ENCODE peak calls at places on chromosomes 12 and 14, in four cellular contexts. One of them, this sample, is unnamed.

GRCh38 chr12:31322651-31323248 is 3.2 kb downstream of the SINHCAF start:
- DNase-seq in prostate gland: peak; percentile 12
- DNase-seq in H4: no peak
- DNase-seq in stimulated activated CD8-positive, alpha-beta memory T cell treated with anti-CD3 and anti-CD28 coated beads, Interleukin-2, amount 100 ng/mL, for 48 hours: no peak
- DNase-seq in this sample: no peak

GRCh38 chr12:52217223-52217622 is 15.8 kb upstream of the KRT7 start:
- DNase-seq in stimulated activated CD8-positive, alpha-beta memory T cell treated with anti-CD3 and anti-CD28 coated beads, Interleukin-2, amount 100 ng/mL, for 48 hours: no peak
- DNase-seq in H4: no peak
- DNase-seq in prostate gland: peak; percentile 91
- DNase-seq in this sample: no peak

GRCh38 chr12:116152268-116152667 is 125.2 kb downstream of the MED13L start:
- DNase-seq in prostate gland: no peak
- DNase-seq in stimulated activated CD8-positive, alpha-beta memory T cell treated with anti-CD3 and anti-CD28 coated beads, Interleukin-2, amount 100 ng/mL, for 48 hours: no peak
- DNase-seq in H4: peak; percentile 76
- DNase-seq in this sample: no peak

GRCh38 chr12:95218852-95219171 is 1.2 kb downstream of the VEZT start:
- DNase-seq in H4: no peak
- DNase-seq in prostate gland: no peak
- DNase-seq in stimulated activated CD8-positive, alpha-beta memory T cell treated with anti-CD3 and anti-CD28 coated beads, Interleukin-2, amount 100 ng/mL, for 48 hours: peak; percentile 24
- DNase-seq in this sample: no peak

GRCh38 chr12:121688966-121689365 is 19.5 kb upstream of the MORN3 start:
- DNase-seq in prostate gland: no peak
- DNase-seq in stimulated activated CD8-positive, alpha-beta memory T cell treated with anti-CD3 and anti-CD28 coated beads, Interleukin-2, amount 100 ng/mL, for 48 hours: no peak
- DNase-seq in H4: no peak
- DNase-seq in this sample: no peak

GRCh38 chr12:49417558-49417957 is 50.3 kb downstream of the SPATS2 start:
- DNase-seq in stimulated activated CD8-positive, alpha-beta memory T cell treated with anti-CD3 and anti-CD28 coated beads, Interleukin-2, amount 100 ng/mL, for 48 hours: no peak
- DNase-seq in H4: no peak
- DNase-seq in prostate gland: no peak
- DNase-seq in this sample: no peak

GRCh38 chr12:69932154-69932553 is 107.1 kb downstream of the MYRFL start:
- DNase-seq in H4: no peak
- DNase-seq in stimulated activated CD8-positive, alpha-beta memory T cell treated with anti-CD3 and anti-CD28 coated beads, Interleukin-2, amount 100 ng/mL, for 48 hours: no peak
- DNase-seq in prostate gland: no peak
- DNase-seq in this sample: no peak

GRCh38 chr12:129401572-129401971 is 502.3 kb downstream of the TMEM132D start:
- DNase-seq in prostate gland: no peak
- DNase-seq in stimulated activated CD8-positive, alpha-beta memory T cell treated with anti-CD3 and anti-CD28 coated beads, Interleukin-2, amount 100 ng/mL, for 48 hours: no peak
- DNase-seq in H4: no peak
- DNase-seq in this sample: no peak

GRCh38 chr12:164207-164606 is 49.8 kb downstream of the SLC6A12 start:
- DNase-seq in H4: no peak
- DNase-seq in prostate gland: no peak
- DNase-seq in stimulated activated CD8-positive, alpha-beta memory T cell treated with anti-CD3 and anti-CD28 coated beads, Interleukin-2, amount 100 ng/mL, for 48 hours: no peak
- DNase-seq in this sample: no peak

GRCh38 chr14:103129301-103130016 is 6.2 kb downstream of the TNFAIP2 start:
- DNase-seq in stimulated activated CD8-positive, alpha-beta memory T cell treated with anti-CD3 and anti-CD28 coated beads, Interleukin-2, amount 100 ng/mL, for 48 hours: no peak
- DNase-seq in prostate gland: no peak
- DNase-seq in H4: no peak
- DNase-seq in this sample: no peak

GRCh38 chr14:32621585-32621984 is 292.5 kb downstream of the AKAP6 start:
- DNase-seq in H4: no peak
- DNase-seq in stimulated activated CD8-positive, alpha-beta memory T cell treated with anti-CD3 and anti-CD28 coated beads, Interleukin-2, amount 100 ng/mL, for 48 hours: no peak
- DNase-seq in prostate gland: no peak
- DNase-seq in this sample: no peak

GRCh38 chr14:103056322-103057027 is 874 bp downstream of the CDC42BPB start:
- DNase-seq in prostate gland: no peak
- DNase-seq in H4: peak; percentile 64
- DNase-seq in stimulated activated CD8-positive, alpha-beta memory T cell treated with anti-CD3 and anti-CD28 coated beads, Interleukin-2, amount 100 ng/mL, for 48 hours: no peak
- DNase-seq in this sample: no peak

GRCh38 chr14:54102051-54102456 is 145.4 kb upstream of the BMP4 start:
- DNase-seq in stimulated activated CD8-positive, alpha-beta memory T cell treated with anti-CD3 and anti-CD28 coated beads, Interleukin-2, amount 100 ng/mL, for 48 hours: no peak
- DNase-seq in H4: no peak
- DNase-seq in prostate gland: no peak
- DNase-seq in this sample: no peak

GRCh38 chr12:24278832-24279231 is 329.4 kb upstream of the SOX5 start:
- DNase-seq in prostate gland: no peak
- DNase-seq in stimulated activated CD8-positive, alpha-beta memory T cell treated with anti-CD3 and anti-CD28 coated beads, Interleukin-2, amount 100 ng/mL, for 48 hours: no peak
- DNase-seq in H4: no peak
- DNase-seq in this sample: no peak

GRCh38 chr12:108697905-108698304 is 33.4 kb downstream of the CORO1C start:
- DNase-seq in prostate gland: no peak
- DNase-seq in stimulated activated CD8-positive, alpha-beta memory T cell treated with anti-CD3 and anti-CD28 coated beads, Interleukin-2, amount 100 ng/mL, for 48 hours: no peak
- DNase-seq in H4: no peak
- DNase-seq in this sample: no peak

GRCh38 chr12:110689601-110690430 is 901 bp upstream of the HVCN1 start:
- DNase-seq in H4: no peak
- DNase-seq in prostate gland: no peak
- DNase-seq in stimulated activated CD8-positive, alpha-beta memory T cell treated with anti-CD3 and anti-CD28 coated beads, Interleukin-2, amount 100 ng/mL, for 48 hours: peak; percentile 45
- DNase-seq in this sample: peak; percentile 64

GRCh38 chr12:118187746-118188390 is 51.9 kb downstream of the PEBP1 start:
- DNase-seq in H4: no peak
- DNase-seq in prostate gland: no peak
- DNase-seq in stimulated activated CD8-positive, alpha-beta memory T cell treated with anti-CD3 and anti-CD28 coated beads, Interleukin-2, amount 100 ng/mL, for 48 hours: no peak
- DNase-seq in this sample: no peak

GRCh38 chr14:104115691-104116543 is 22.5 kb upstream of the KIF26A start:
- DNase-seq in stimulated activated CD8-positive, alpha-beta memory T cell treated with anti-CD3 and anti-CD28 coated beads, Interleukin-2, amount 100 ng/mL, for 48 hours: no peak
- DNase-seq in H4: no peak
- DNase-seq in prostate gland: peak; percentile 36
- DNase-seq in this sample: no peak

GRCh38 chr14:33056213-33056612 is 117.5 kb downstream of the NPAS3 start:
- DNase-seq in prostate gland: no peak
- DNase-seq in stimulated activated CD8-positive, alpha-beta memory T cell treated with anti-CD3 and anti-CD28 coated beads, Interleukin-2, amount 100 ng/mL, for 48 hours: no peak
- DNase-seq in H4: no peak
- DNase-seq in this sample: no peak

GRCh38 chr12:120117961-120118709 is 1.6 kb upstream of the RAB35 start:
- DNase-seq in H4: no peak
- DNase-seq in stimulated activated CD8-positive, alpha-beta memory T cell treated with anti-CD3 and anti-CD28 coated beads, Interleukin-2, amount 100 ng/mL, for 48 hours: no peak
- DNase-seq in prostate gland: no peak
- DNase-seq in this sample: no peak

GRCh38 chr14:94481468-94482131 is 5.6 kb upstream of the SERPINA9 start:
- DNase-seq in prostate gland: no peak
- DNase-seq in H4: peak; percentile 16
- DNase-seq in stimulated activated CD8-positive, alpha-beta memory T cell treated with anti-CD3 and anti-CD28 coated beads, Interleukin-2, amount 100 ng/mL, for 48 hours: no peak
- DNase-seq in this sample: no peak

GRCh38 chr12:49287876-49288275 is 7.1 kb upstream of the PRPH start:
- DNase-seq in H4: no peak
- DNase-seq in stimulated activated CD8-positive, alpha-beta memory T cell treated with anti-CD3 and anti-CD28 coated beads, Interleukin-2, amount 100 ng/mL, for 48 hours: no peak
- DNase-seq in prostate gland: no peak
- DNase-seq in this sample: no peak

This sample was measured in GM12892.